ENCODE peak calls at places on chromosome 3, in ten cellular contexts. One of them, this sample, is unnamed.

GRCh38 chr3:130783629-130784028 is 37.0 kb upstream of the PIK3R4 start:
- DNase-seq in body of pancreas: no peak
- DNase-seq in esophagus muscularis mucosa: no peak
- DNase-seq in breast epithelium: no peak
- DNase-seq in stomach: no peak
- DNase-seq in uterus: no peak
- DNase-seq in tibial nerve: no peak
- DNase-seq in A549: no peak
- DNase-seq in gastrocnemius medialis: no peak
- DNase-seq in sigmoid colon: no peak
- DNase-seq in this sample: no peak

GRCh38 chr3:86801921-86802320 is 189.0 kb downstream of the VGLL3 start:
- DNase-seq in body of pancreas: no peak
- DNase-seq in esophagus muscularis mucosa: no peak
- DNase-seq in breast epithelium: no peak
- DNase-seq in stomach: no peak
- DNase-seq in uterus: no peak
- DNase-seq in tibial nerve: no peak
- DNase-seq in A549: no peak
- DNase-seq in gastrocnemius medialis: no peak
- DNase-seq in sigmoid colon: no peak
- DNase-seq in this sample: no peak

GRCh38 chr3:36418296-36418695 is 38.0 kb downstream of the STAC start:
- DNase-seq in body of pancreas: no peak
- DNase-seq in esophagus muscularis mucosa: no peak
- DNase-seq in breast epithelium: no peak
- DNase-seq in stomach: no peak
- DNase-seq in uterus: no peak
- DNase-seq in tibial nerve: no peak
- DNase-seq in A549: no peak
- DNase-seq in gastrocnemius medialis: no peak
- DNase-seq in sigmoid colon: no peak
- DNase-seq in this sample: no peak

GRCh38 chr3:71395927-71396695 is 187.4 kb downstream of the FOXP1 start:
- DNase-seq in body of pancreas: no peak
- DNase-seq in esophagus muscularis mucosa: no peak
- DNase-seq in breast epithelium: no peak
- DNase-seq in stomach: no peak
- DNase-seq in uterus: no peak
- DNase-seq in tibial nerve: no peak
- DNase-seq in A549: no peak
- DNase-seq in gastrocnemius medialis: no peak
- DNase-seq in sigmoid colon: no peak
- DNase-seq in this sample: no peak

GRCh38 chr3:94043285-94043684 is 14.9 kb upstream of the STX19 start:
- DNase-seq in body of pancreas: no peak
- DNase-seq in esophagus muscularis mucosa: no peak
- DNase-seq in breast epithelium: no peak
- DNase-seq in stomach: no peak
- DNase-seq in uterus: no peak
- DNase-seq in tibial nerve: no peak
- DNase-seq in A549: no peak
- DNase-seq in gastrocnemius medialis: no peak
- DNase-seq in sigmoid colon: no peak
- DNase-seq in this sample: no peak

GRCh38 chr3:193871093-193871485 is 264.9 kb upstream of the HES1 start:
- DNase-seq in body of pancreas: no peak
- DNase-seq in esophagus muscularis mucosa: no peak
- DNase-seq in breast epithelium: no peak
- DNase-seq in stomach: no peak
- DNase-seq in uterus: no peak
- DNase-seq in tibial nerve: no peak
- DNase-seq in A549: no peak
- DNase-seq in gastrocnemius medialis: no peak
- DNase-seq in sigmoid colon: no peak
- DNase-seq in this sample: no peak

GRCh38 chr3:194384569-194385001 is 14.5 kb downstream of the GP5 start:
- DNase-seq in body of pancreas: no peak
- DNase-seq in esophagus muscularis mucosa: peak; percentile 82
- DNase-seq in breast epithelium: no peak
- DNase-seq in stomach: no peak
- DNase-seq in uterus: no peak
- DNase-seq in tibial nerve: no peak
- DNase-seq in A549: no peak
- DNase-seq in gastrocnemius medialis: no peak
- DNase-seq in sigmoid colon: no peak
- DNase-seq in this sample: no peak

GRCh38 chr3:5390221-5390620 is 202.7 kb downstream of the EDEM1 start:
- DNase-seq in body of pancreas: no peak
- DNase-seq in esophagus muscularis mucosa: peak; percentile 34
- DNase-seq in breast epithelium: no peak
- DNase-seq in stomach: no peak
- DNase-seq in uterus: no peak
- DNase-seq in tibial nerve: no peak
- DNase-seq in A549: no peak
- DNase-seq in gastrocnemius medialis: no peak
- DNase-seq in sigmoid colon: no peak
- DNase-seq in this sample: no peak

GRCh38 chr3:161420746-161421145 is 49.4 kb upstream of the SPTSSB start:
- DNase-seq in body of pancreas: peak; percentile 23
- DNase-seq in esophagus muscularis mucosa: no peak
- DNase-seq in breast epithelium: no peak
- DNase-seq in stomach: peak; percentile 62
- DNase-seq in uterus: no peak
- DNase-seq in tibial nerve: no peak
- DNase-seq in A549: no peak
- DNase-seq in gastrocnemius medialis: no peak
- DNase-seq in sigmoid colon: no peak
- DNase-seq in this sample: no peak

GRCh38 chr3:112561085-112561692 is 573 bp downstream of the ATG3 start:
- DNase-seq in body of pancreas: peak; percentile 75
- DNase-seq in esophagus muscularis mucosa: peak; percentile 94
- DNase-seq in breast epithelium: peak; percentile 30
- DNase-seq in stomach: peak; percentile 71
- DNase-seq in uterus: peak; percentile 52
- DNase-seq in tibial nerve: no peak
- DNase-seq in A549: peak; percentile 57
- DNase-seq in gastrocnemius medialis: peak; percentile 66
- DNase-seq in sigmoid colon: peak; percentile 83
- DNase-seq in this sample: peak; percentile 92

GRCh38 chr3:25527796-25528195 is 99.7 kb downstream of the RARB start:
- DNase-seq in body of pancreas: no peak
- DNase-seq in esophagus muscularis mucosa: peak; percentile 78
- DNase-seq in breast epithelium: peak; percentile 28
- DNase-seq in stomach: no peak
- DNase-seq in uterus: no peak
- DNase-seq in tibial nerve: no peak
- DNase-seq in A549: no peak
- DNase-seq in gastrocnemius medialis: no peak
- DNase-seq in sigmoid colon: no peak
- DNase-seq in this sample: no peak

GRCh38 chr3:127217594-127218456 is 24.9 kb downstream of the PRR23E start:
- DNase-seq in body of pancreas: no peak
- DNase-seq in esophagus muscularis mucosa: no peak
- DNase-seq in breast epithelium: no peak
- DNase-seq in stomach: no peak
- DNase-seq in uterus: no peak
- DNase-seq in tibial nerve: no peak
- DNase-seq in A549: no peak
- DNase-seq in gastrocnemius medialis: peak; percentile 58
- DNase-seq in sigmoid colon: no peak
- DNase-seq in this sample: no peak

GRCh38 chr3:195198424-195199346 is 72.3 kb downstream of the XXYLT1 start:
- DNase-seq in body of pancreas: no peak
- DNase-seq in esophagus muscularis mucosa: no peak
- DNase-seq in breast epithelium: no peak
- DNase-seq in stomach: peak; percentile 24
- DNase-seq in uterus: peak; percentile 8
- DNase-seq in tibial nerve: no peak
- DNase-seq in A549: no peak
- DNase-seq in gastrocnemius medialis: no peak
- DNase-seq in sigmoid colon: peak; percentile 35
- DNase-seq in this sample: peak; percentile 31

GRCh38 chr3:33186524-33187367 is 31.9 kb downstream of the SUSD5 start:
- DNase-seq in body of pancreas: no peak
- DNase-seq in esophagus muscularis mucosa: no peak
- DNase-seq in breast epithelium: no peak
- DNase-seq in stomach: no peak
- DNase-seq in uterus: no peak
- DNase-seq in tibial nerve: no peak
- DNase-seq in A549: peak; percentile 20
- DNase-seq in gastrocnemius medialis: no peak
- DNase-seq in sigmoid colon: no peak
- DNase-seq in this sample: no peak

GRCh38 chr3:49469037-49469875 is 811 bp upstream of the DAG1 start:
- DNase-seq in body of pancreas: peak; percentile 65
- DNase-seq in esophagus muscularis mucosa: peak; percentile 93
- DNase-seq in breast epithelium: peak; percentile 64
- DNase-seq in stomach: peak; percentile 64
- DNase-seq in uterus: peak; percentile 76
- DNase-seq in tibial nerve: peak; percentile 38
- DNase-seq in A549: peak; percentile 48
- DNase-seq in gastrocnemius medialis: peak; percentile 90
- DNase-seq in sigmoid colon: peak; percentile 93
- DNase-seq in this sample: peak; percentile 59
- TF ChIP-seq POLR2A in body of pancreas: no peak
- TF ChIP-seq POLR2A in esophagus muscularis mucosa: no peak
- TF ChIP-seq POLR2A in breast epithelium: no peak
- TF ChIP-seq POLR2A in stomach: no peak
- TF ChIP-seq POLR2A in uterus: no peak
- TF ChIP-seq POLR2A in tibial nerve: no peak
- TF ChIP-seq POLR2A in A549: no peak
- TF ChIP-seq POLR2A in gastrocnemius medialis: no peak
- TF ChIP-seq POLR2A in sigmoid colon: no peak
- TF ChIP-seq POLR2A in this sample: peak; percentile 14

DNA sequence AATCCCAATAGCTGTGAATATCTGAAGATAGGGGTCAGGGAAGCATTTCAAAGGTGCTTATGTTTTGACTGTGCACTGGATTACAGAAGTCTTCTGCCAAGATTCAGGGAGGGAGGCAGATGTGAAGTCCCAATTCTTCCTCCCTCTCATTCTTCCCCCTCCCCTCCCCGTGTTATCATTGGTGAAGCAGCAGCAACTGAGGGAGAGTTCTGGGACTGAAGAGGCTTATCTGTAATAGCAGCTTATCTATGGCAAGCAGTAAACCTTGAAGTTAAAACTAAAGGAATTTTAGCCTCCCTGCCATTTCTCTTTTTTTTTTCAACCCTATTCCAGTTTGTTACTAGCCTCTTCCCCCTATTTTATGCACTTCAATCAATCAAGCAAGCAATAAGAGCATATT is 597.8 kb downstream of the IGSF11 start:
- DNase-seq in body of pancreas: no peak
- DNase-seq in esophagus muscularis mucosa: no peak
- DNase-seq in breast epithelium: no peak
- DNase-seq in stomach: no peak
- DNase-seq in uterus: no peak
- DNase-seq in tibial nerve: no peak
- DNase-seq in A549: no peak
- DNase-seq in gastrocnemius medialis: no peak
- DNase-seq in sigmoid colon: no peak
- DNase-seq in this sample: no peak
- H3K27ac ChIP-seq in body of pancreas: no peak overlapping the region
- H3K27ac ChIP-seq in esophagus muscularis mucosa: no peak overlapping the region
- H3K27ac ChIP-seq in breast epithelium: no peak overlapping the region
- H3K27ac ChIP-seq in stomach: no peak overlapping the region
- H3K27ac ChIP-seq in uterus: no peak overlapping the region
- H3K27ac ChIP-seq in tibial nerve: no peak overlapping the region
- H3K27ac ChIP-seq in A549: no peak overlapping the region
- H3K27ac ChIP-seq in gastrocnemius medialis: no peak overlapping the region
- H3K27ac ChIP-seq in sigmoid colon: no peak overlapping the region
- H3K27ac ChIP-seq in this sample: no peak overlapping the region

GRCh38 chr3:186109897-186110803 is 1.3 kb upstream of the ETV5 start:
- DNase-seq in body of pancreas: peak; percentile 57
- DNase-seq in esophagus muscularis mucosa: no peak
- DNase-seq in breast epithelium: no peak
- DNase-seq in stomach: peak; percentile 34
- DNase-seq in uterus: peak; percentile 32
- DNase-seq in tibial nerve: no peak
- DNase-seq in A549: peak; percentile 10
- DNase-seq in gastrocnemius medialis: no peak
- DNase-seq in sigmoid colon: no peak
- DNase-seq in this sample: no peak

GRCh38 chr3:186110975-186111974 is 2.4 kb upstream of the ETV5 start:
- DNase-seq in body of pancreas: no peak
- DNase-seq in esophagus muscularis mucosa: no peak
- DNase-seq in breast epithelium: no peak
- DNase-seq in stomach: no peak
- DNase-seq in uterus: no peak
- DNase-seq in tibial nerve: no peak
- DNase-seq in A549: no peak
- DNase-seq in gastrocnemius medialis: no peak
- DNase-seq in sigmoid colon: no peak
- DNase-seq in this sample: no peak

GRCh38 chr3:186107148-186108105 is 1.5 kb downstream of the ETV5 start:
- DNase-seq in body of pancreas: peak; percentile 80
- DNase-seq in esophagus muscularis mucosa: no peak
- DNase-seq in breast epithelium: peak; percentile 62
- DNase-seq in stomach: peak; percentile 69
- DNase-seq in uterus: peak; percentile 44
- DNase-seq in tibial nerve: peak; percentile 40
- DNase-seq in A549: peak; percentile 54
- DNase-seq in gastrocnemius medialis: peak; percentile 65
- DNase-seq in sigmoid colon: peak; percentile 76
- DNase-seq in this sample: peak; percentile 77

GRCh38 chr3:186108106-186108940 is 566 bp downstream of the ETV5 start:
- DNase-seq in body of pancreas: peak; percentile 52
- DNase-seq in esophagus muscularis mucosa: no peak
- DNase-seq in breast epithelium: no peak
- DNase-seq in stomach: no peak
- DNase-seq in uterus: no peak
- DNase-seq in tibial nerve: peak; percentile 23
- DNase-seq in A549: peak; percentile 76
- DNase-seq in gastrocnemius medialis: peak; percentile 35
- DNase-seq in sigmoid colon: peak; percentile 72
- DNase-seq in this sample: peak; percentile 66

GRCh38 chr3:186108941-186109865 is at the start of gene ETV5:
- DNase-seq in body of pancreas: peak; percentile 99
- DNase-seq in esophagus muscularis mucosa: peak; percentile 100
- DNase-seq in breast epithelium: peak; percentile 99
- DNase-seq in stomach: peak; percentile 98
- DNase-seq in uterus: peak; percentile 100
- DNase-seq in tibial nerve: peak; percentile 97
- DNase-seq in A549: peak; percentile 97
- DNase-seq in gastrocnemius medialis: peak; percentile 100
- DNase-seq in sigmoid colon: peak; percentile 100
- DNase-seq in this sample: peak; percentile 99
- TF ChIP-seq POLR2A in body of pancreas: peak; percentile 91
- TF ChIP-seq POLR2A in esophagus muscularis mucosa: peak; percentile 48
- TF ChIP-seq POLR2A in breast epithelium: no peak
- TF ChIP-seq POLR2A in stomach: peak; percentile 66
- TF ChIP-seq POLR2A in uterus: peak; percentile 66
- TF ChIP-seq POLR2A in tibial nerve: peak; percentile 67
- TF ChIP-seq POLR2A in A549: peak; percentile 85
- TF ChIP-seq POLR2A in gastrocnemius medialis: peak; percentile 86
- TF ChIP-seq POLR2A in sigmoid colon: peak; percentile 29
- TF ChIP-seq POLR2A in this sample: peak; percentile 63

DNA sequence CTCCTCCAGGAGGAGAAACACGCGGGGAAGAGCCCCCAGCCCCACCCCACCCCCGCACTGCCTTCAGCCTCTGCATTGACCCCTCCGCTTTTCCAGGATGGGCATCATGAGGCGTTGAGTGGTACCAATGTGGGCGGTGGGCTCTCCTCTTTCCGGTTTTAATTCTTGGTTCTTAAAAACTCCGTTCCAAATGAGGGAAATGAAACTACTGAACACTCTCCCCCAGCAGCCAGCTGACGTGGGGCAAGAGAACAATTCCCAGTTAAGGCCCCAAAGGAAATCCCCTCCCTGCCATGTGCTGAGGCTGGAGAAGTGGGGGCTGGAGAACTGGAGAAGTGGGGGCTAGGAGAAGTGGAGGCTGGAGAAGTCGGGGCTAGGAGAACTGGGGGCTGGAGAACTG is 5.3 kb upstream of the NRROS start:
- DNase-seq in body of pancreas: no peak
- DNase-seq in esophagus muscularis mucosa: no peak
- DNase-seq in breast epithelium: no peak
- DNase-seq in stomach: no peak
- DNase-seq in uterus: no peak
- DNase-seq in tibial nerve: no peak
- DNase-seq in A549: no peak
- DNase-seq in gastrocnemius medialis: peak; percentile 35
- DNase-seq in sigmoid colon: no peak
- DNase-seq in this sample: no peak
- H3K27ac ChIP-seq in body of pancreas: no peak overlapping the region
- H3K27ac ChIP-seq in esophagus muscularis mucosa: peak overlapping the region; percentile 95
- H3K27ac ChIP-seq in breast epithelium: no peak overlapping the region
- H3K27ac ChIP-seq in stomach: peak overlapping the region; percentile 92
- H3K27ac ChIP-seq in uterus: no peak overlapping the region
- H3K27ac ChIP-seq in tibial nerve: no peak overlapping the region
- H3K27ac ChIP-seq in A549: no peak overlapping the region
- H3K27ac ChIP-seq in gastrocnemius medialis: no peak overlapping the region
- H3K27ac ChIP-seq in sigmoid colon: peak overlapping the region; percentile 92
- H3K27ac ChIP-seq in this sample: no peak overlapping the region